ENCODE peak calls at places on chromosomes 1 and 21, in ten cellular contexts. D is activated T-cell treated with anti-CD3 and anti-CD28 coated beads for 1 hour; S is 8988T; W is RWPE1; N is NT2/D1; M is GM04503; H is stimulated activated CD8-positive, alpha-beta memory T cell treated with anti-CD3 and anti-CD28 coated beads, Interleukin-4, amount 100 ng/mL, for 48 hours; Q is T-helper 2 cell; J is RPMI8226; K is mucosa of gallbladder. O is an unnamed sample.

GRCh38 chr21:25898671-25899070 is 163.9 kb downstream of the GABPA start:
- DNase-seq in D (no peak), S (no peak), W (no peak), N (no peak), M (no peak), H (no peak), Q (no peak), J (no peak), K (no peak), O (no peak)

GRCh38 chr1:107877092-107877491 is 87.9 kb downstream of the VAV3 start:
- DNase-seq in D (no peak), S (no peak), W (peak), N (no peak), M (peak), H (no peak), Q (no peak), J (no peak), K (no peak), O (peak)

GRCh38 chr1:237244778-237245177 is 202.8 kb downstream of the RYR2 start:
- DNase-seq in D (no peak), S (no peak), W (no peak), N (no peak), M (no peak), H (no peak), Q (no peak), J (no peak), K (no peak), O (no peak)

GRCh38 chr1:201346337-201346939 is 31.0 kb downstream of the TNNT2 start:
- DNase-seq in D (no peak), S (peak), W (peak), N (peak), M (peak), H (peak), Q (no peak), J (peak), K (peak), O (peak)

GRCh38 chr1:160951443-160952128 is 3.0 kb downstream of the ITLN2 start:
- DNase-seq in D (peak), S (peak), W (peak), N (no peak), M (peak), H (peak), Q (peak), J (peak), K (peak), O (peak)

GRCh38 chr1:61268546-61269243 is 186.3 kb downstream of the NFIA start:
- DNase-seq in D (no peak), S (no peak), W (no peak), N (no peak), M (no peak), H (no peak), Q (no peak), J (no peak), K (no peak), O (no peak)

GRCh38 chr1:212637902-212638301 is 29.3 kb downstream of the ATF3 start:
- DNase-seq in D (no peak), S (no peak), W (no peak), N (no peak), M (no peak), H (peak), Q (no peak), J (no peak), K (no peak), O (no peak)

GRCh38 chr1:228987736-228988506 is 252.6 kb downstream of the RHOU start:
- DNase-seq in D (no peak), S (no peak), W (no peak), N (no peak), M (no peak), H (peak), Q (no peak), J (no peak), K (no peak), O (no peak)

GRCh38 chr1:86965012-86965826 is 50.8 kb downstream of the HS2ST1 start:
- DNase-seq in D (peak), S (no peak), W (peak), N (peak), M (peak), H (no peak), Q (no peak), J (peak), K (no peak), O (peak)

GRCh38 chr1:224632381-224632871 is 16.3 kb downstream of the CNIH3 start:
- DNase-seq in D (no peak), S (no peak), W (no peak), N (no peak), M (no peak), H (no peak), Q (no peak), J (no peak), K (no peak), O (no peak)

GRCh38 chr1:116711061-116711582 is 43.1 kb upstream of the CD2 start:
- DNase-seq in D (no peak), S (no peak), W (peak), N (no peak), M (no peak), H (peak), Q (no peak), J (no peak), K (no peak), O (no peak)

GRCh38 chr1:178057131-178057765 is 36.7 kb upstream of the RASAL2 start:
- DNase-seq in D (no peak), S (no peak), W (no peak), N (no peak), M (no peak), H (no peak), Q (no peak), J (no peak), K (no peak), O (no peak)

GRCh38 chr1:173052681-173053196 is 2.0 kb upstream of the TNFSF18 start:
- DNase-seq in D (no peak), S (no peak), W (peak), N (no peak), M (no peak), H (no peak), Q (no peak), J (no peak), K (no peak), O (no peak)

GRCh38 chr1:220331318-220331717 is 59.1 kb upstream of the RAB3GAP2 start:
- DNase-seq in D (no peak), S (no peak), W (no peak), N (no peak), M (no peak), H (no peak), Q (no peak), J (no peak), K (no peak), O (peak)

GRCh38 chr1:2276803-2277580 is 48.9 kb downstream of the SKI start:
- DNase-seq in D (no peak), S (no peak), W (no peak), N (no peak), M (no peak), H (no peak), Q (no peak), J (no peak), K (no peak), O (no peak)

O was measured in OCI-M1.